ENCODE peak calls at places on chromosomes 11 and 22, in seven cellular contexts. One of them, this sample, is unnamed.

GRCh38 chr11:32435947-32436750 is 810 bp upstream of the WT1 start:
- DNase-seq in heart right ventricle: peak
- DNase-seq in ascending aorta: no peak
- DNase-seq in psoas muscle: no peak
- DNase-seq in choroid plexus epithelial cell: no peak
- DNase-seq in glutamatergic neuron: no peak
- DNase-seq in AG09309: no peak
- DNase-seq in this sample: no peak

GRCh38 chr22:23760056-23760455 is 2.7 kb upstream of the C22orf15 start:
- DNase-seq in glutamatergic neuron: no peak
- DNase-seq in heart right ventricle: no peak
- DNase-seq in psoas muscle: no peak
- DNase-seq in AG09309: no peak
- DNase-seq in ascending aorta: no peak
- DNase-seq in choroid plexus epithelial cell: no peak
- DNase-seq in this sample: no peak

GRCh38 chr11:48024635-48025071 is 44.3 kb downstream of the PTPRJ start:
- DNase-seq in psoas muscle: peak
- DNase-seq in glutamatergic neuron: no peak
- DNase-seq in choroid plexus epithelial cell: no peak
- DNase-seq in heart right ventricle: no peak
- DNase-seq in ascending aorta: no peak
- DNase-seq in AG09309: no peak
- DNase-seq in this sample: no peak

GRCh38 chr11:5488798-5489399 is 414 bp downstream of the OR52D1 start:
- DNase-seq in ascending aorta: no peak
- DNase-seq in psoas muscle: no peak
- DNase-seq in glutamatergic neuron: no peak
- DNase-seq in choroid plexus epithelial cell: no peak
- DNase-seq in heart right ventricle: no peak
- DNase-seq in AG09309: no peak
- DNase-seq in this sample: no peak

GRCh38 chr22:48345631-48346030 is 1482.0 kb downstream of the BRD1 start:
- DNase-seq in heart right ventricle: no peak
- DNase-seq in psoas muscle: peak
- DNase-seq in AG09309: no peak
- DNase-seq in ascending aorta: no peak
- DNase-seq in glutamatergic neuron: no peak
- DNase-seq in choroid plexus epithelial cell: no peak
- DNase-seq in this sample: no peak

GRCh38 chr11:112999518-112999917 is 38.3 kb downstream of the NCAM1 start:
- DNase-seq in heart right ventricle: no peak
- DNase-seq in psoas muscle: no peak
- DNase-seq in ascending aorta: no peak
- DNase-seq in AG09309: no peak
- DNase-seq in choroid plexus epithelial cell: no peak
- DNase-seq in glutamatergic neuron: peak
- DNase-seq in this sample: no peak

GRCh38 chr22:32311551-32312071 is 46.1 kb upstream of the RFPL3 start:
- DNase-seq in heart right ventricle: no peak
- DNase-seq in ascending aorta: no peak
- DNase-seq in psoas muscle: no peak
- DNase-seq in AG09309: no peak
- DNase-seq in choroid plexus epithelial cell: peak
- DNase-seq in glutamatergic neuron: peak
- DNase-seq in this sample: no peak

GRCh38 chr22:29798801-29799200 is 31.6 kb downstream of the UQCR10 start:
- DNase-seq in AG09309: no peak
- DNase-seq in choroid plexus epithelial cell: no peak
- DNase-seq in psoas muscle: peak
- DNase-seq in heart right ventricle: no peak
- DNase-seq in glutamatergic neuron: no peak
- DNase-seq in ascending aorta: no peak
- DNase-seq in this sample: no peak

GRCh38 chr11:7278314-7278917 is 26.7 kb downstream of the SYT9 start:
- DNase-seq in heart right ventricle: no peak
- DNase-seq in AG09309: peak
- DNase-seq in psoas muscle: no peak
- DNase-seq in choroid plexus epithelial cell: peak
- DNase-seq in glutamatergic neuron: peak
- DNase-seq in ascending aorta: no peak
- DNase-seq in this sample: no peak

GRCh38 chr11:27084407-27084985 is 43.9 kb downstream of the BBOX1 start:
- DNase-seq in choroid plexus epithelial cell: peak
- DNase-seq in ascending aorta: no peak
- DNase-seq in heart right ventricle: no peak
- DNase-seq in glutamatergic neuron: no peak
- DNase-seq in AG09309: peak
- DNase-seq in psoas muscle: no peak
- DNase-seq in this sample: peak

GRCh38 chr11:131146817-131147490 is 223.5 kb upstream of the NTM start:
- DNase-seq in choroid plexus epithelial cell: no peak
- DNase-seq in AG09309: no peak
- DNase-seq in ascending aorta: no peak
- DNase-seq in heart right ventricle: no peak
- DNase-seq in psoas muscle: no peak
- DNase-seq in glutamatergic neuron: no peak
- DNase-seq in this sample: no peak

GRCh38 chr11:130518164-130518563 is 69.7 kb downstream of the ADAMTS15 start:
- DNase-seq in psoas muscle: no peak
- DNase-seq in ascending aorta: no peak
- DNase-seq in heart right ventricle: no peak
- DNase-seq in AG09309: no peak
- DNase-seq in choroid plexus epithelial cell: no peak
- DNase-seq in glutamatergic neuron: no peak
- DNase-seq in this sample: no peak

GRCh38 chr11:112795142-112795815 is 165.9 kb upstream of the NCAM1 start:
- DNase-seq in heart right ventricle: no peak
- DNase-seq in choroid plexus epithelial cell: peak
- DNase-seq in ascending aorta: no peak
- DNase-seq in glutamatergic neuron: peak
- DNase-seq in psoas muscle: peak
- DNase-seq in AG09309: no peak
- DNase-seq in this sample: no peak

GRCh38 chr11:128544625-128545024 is 42.7 kb downstream of the ETS1 start:
- DNase-seq in ascending aorta: no peak
- DNase-seq in psoas muscle: no peak
- DNase-seq in heart right ventricle: no peak
- DNase-seq in AG09309: no peak
- DNase-seq in glutamatergic neuron: no peak
- DNase-seq in choroid plexus epithelial cell: peak
- DNase-seq in this sample: no peak

GRCh38 chr22:44668190-44668885 is 33.7 kb upstream of the PRR5 start:
- DNase-seq in heart right ventricle: no peak
- DNase-seq in choroid plexus epithelial cell: no peak
- DNase-seq in AG09309: no peak
- DNase-seq in ascending aorta: no peak
- DNase-seq in glutamatergic neuron: no peak
- DNase-seq in psoas muscle: peak
- DNase-seq in this sample: no peak

GRCh38 chr22:44668886-44669724 is 32.9 kb upstream of the PRR5 start:
- DNase-seq in glutamatergic neuron: no peak
- DNase-seq in ascending aorta: no peak
- DNase-seq in heart right ventricle: no peak
- DNase-seq in psoas muscle: peak
- DNase-seq in AG09309: no peak
- DNase-seq in choroid plexus epithelial cell: no peak
- DNase-seq in this sample: no peak

GRCh38 chr22:44667829-44668189 is 34.2 kb upstream of the PRR5 start:
- DNase-seq in glutamatergic neuron: no peak
- DNase-seq in heart right ventricle: no peak
- DNase-seq in ascending aorta: no peak
- DNase-seq in choroid plexus epithelial cell: no peak
- DNase-seq in AG09309: no peak
- DNase-seq in psoas muscle: peak
- DNase-seq in this sample: no peak

GRCh38 chr22:44670220-44670983 is 31.6 kb upstream of the PRR5 start:
- DNase-seq in heart right ventricle: no peak
- DNase-seq in psoas muscle: peak
- DNase-seq in choroid plexus epithelial cell: no peak
- DNase-seq in glutamatergic neuron: no peak
- DNase-seq in ascending aorta: no peak
- DNase-seq in AG09309: no peak
- DNase-seq in this sample: no peak

DNA sequence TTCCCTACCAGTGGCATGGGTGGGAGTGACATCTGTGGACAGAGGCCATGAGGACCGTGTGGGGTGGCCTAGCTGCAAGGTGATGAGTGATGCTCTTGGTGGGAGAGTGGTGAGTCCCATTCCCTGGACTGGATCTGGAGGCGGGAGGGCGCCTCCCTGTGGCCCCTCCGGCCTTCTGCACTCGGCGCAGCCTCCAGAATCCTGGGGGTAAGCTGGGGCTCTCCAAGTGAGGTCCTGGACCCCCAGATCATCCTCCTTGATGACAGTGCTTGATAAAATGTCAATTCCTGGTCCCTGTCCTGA is 32.3 kb upstream of the PRR5 start:
- DNase-seq in choroid plexus epithelial cell: peak
- DNase-seq in heart right ventricle: no peak
- DNase-seq in ascending aorta: no peak
- DNase-seq in psoas muscle: peak
- DNase-seq in glutamatergic neuron: no peak
- DNase-seq in AG09309: no peak
- DNase-seq in this sample: no peak
- TF ChIP-seq CTCF in choroid plexus epithelial cell: peak
- TF ChIP-seq CTCF in heart right ventricle: peak
- TF ChIP-seq CTCF in ascending aorta: no peak
- TF ChIP-seq CTCF in psoas muscle: no peak
- TF ChIP-seq CTCF in glutamatergic neuron: peak
- TF ChIP-seq CTCF in AG09309: peak
- TF ChIP-seq CTCF in this sample: peak

DNA sequence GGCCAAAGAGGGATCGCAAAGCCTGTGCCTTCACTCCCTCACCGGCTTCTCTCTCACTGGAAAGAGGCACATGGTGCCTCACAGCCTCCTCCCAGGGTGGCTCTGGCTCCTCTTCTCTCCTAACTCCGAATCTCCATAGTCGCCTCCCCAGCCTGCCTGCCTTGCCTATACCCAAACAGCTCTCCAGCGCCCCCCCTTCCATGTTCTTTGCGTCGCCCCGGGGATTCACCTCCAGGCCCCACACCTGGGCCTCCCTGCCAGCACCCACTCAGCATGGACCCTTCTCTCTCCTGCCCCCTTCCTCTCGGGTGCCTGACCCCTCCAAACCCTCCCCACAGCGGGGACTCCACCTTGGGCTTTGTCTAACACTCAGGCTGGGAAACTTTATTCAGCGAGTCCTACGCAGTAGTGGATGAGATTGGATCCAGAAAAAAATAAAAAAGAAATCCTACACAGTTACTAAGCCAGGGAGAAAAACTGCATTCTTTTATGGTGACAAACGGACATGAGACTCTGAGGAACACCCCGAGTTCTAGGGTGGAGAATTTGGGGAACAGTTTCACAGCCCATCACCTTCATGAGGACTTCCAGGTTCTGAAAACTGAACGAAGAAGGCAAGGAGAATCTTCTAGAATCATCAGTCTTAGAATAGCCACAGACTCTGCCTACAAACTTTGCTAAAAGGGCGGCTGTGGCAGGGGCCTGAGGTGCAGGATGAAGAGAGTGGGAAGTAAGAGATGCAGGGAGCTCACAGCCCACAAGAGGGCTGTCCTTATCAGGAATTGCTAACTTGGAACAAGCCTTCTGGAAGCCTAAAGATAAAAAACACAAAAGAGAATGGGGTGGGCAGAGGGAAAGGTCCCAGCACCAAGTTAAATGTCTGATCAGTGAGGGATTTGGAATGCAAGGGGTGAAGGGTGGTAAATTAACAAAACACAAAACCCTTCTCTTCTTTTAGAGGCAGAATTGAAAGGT is 5.3 kb downstream of the PPM1F start:
- DNase-seq in AG09309: no peak
- DNase-seq in choroid plexus epithelial cell: peak
- DNase-seq in ascending aorta: no peak
- DNase-seq in glutamatergic neuron: no peak
- DNase-seq in heart right ventricle: no peak
- DNase-seq in psoas muscle: no peak
- DNase-seq in this sample: no peak
- TF ChIP-seq CTCF in AG09309: peak
- TF ChIP-seq CTCF in choroid plexus epithelial cell: peak
- TF ChIP-seq CTCF in ascending aorta: no peak
- TF ChIP-seq CTCF in glutamatergic neuron: peak
- TF ChIP-seq CTCF in heart right ventricle: peak
- TF ChIP-seq CTCF in psoas muscle: peak
- TF ChIP-seq CTCF in this sample: peak

GRCh38 chr11:62061356-62062222 is 62.2 kb upstream of the INCENP start:
- DNase-seq in ascending aorta: no peak
- DNase-seq in heart right ventricle: no peak
- DNase-seq in choroid plexus epithelial cell: no peak
- DNase-seq in psoas muscle: no peak
- DNase-seq in glutamatergic neuron: no peak
- DNase-seq in AG09309: no peak
- DNase-seq in this sample: no peak
- TF ChIP-seq CTCF in ascending aorta: no peak
- TF ChIP-seq CTCF in heart right ventricle: no peak
- TF ChIP-seq CTCF in choroid plexus epithelial cell: no peak
- TF ChIP-seq CTCF in psoas muscle: no peak
- TF ChIP-seq CTCF in glutamatergic neuron: no peak
- TF ChIP-seq CTCF in AG09309: no peak
- TF ChIP-seq CTCF in this sample: no peak

GRCh38 chr11:119099707-119100106 is 1.9 kb downstream of the DPAGT1 start:
- DNase-seq in glutamatergic neuron: no peak
- DNase-seq in choroid plexus epithelial cell: no peak
- DNase-seq in heart right ventricle: no peak
- DNase-seq in ascending aorta: no peak
- DNase-seq in psoas muscle: no peak
- DNase-seq in AG09309: no peak
- DNase-seq in this sample: no peak

GRCh38 chr11:119100246-119100959 is 1.2 kb downstream of the DPAGT1 start:
- DNase-seq in AG09309: no peak
- DNase-seq in glutamatergic neuron: no peak
- DNase-seq in psoas muscle: no peak
- DNase-seq in choroid plexus epithelial cell: peak
- DNase-seq in ascending aorta: no peak
- DNase-seq in heart right ventricle: no peak
- DNase-seq in this sample: no peak

GRCh38 chr11:119101759-119102423 is at the start of gene DPAGT1:
- DNase-seq in AG09309: peak
- DNase-seq in heart right ventricle: peak
- DNase-seq in psoas muscle: peak
- DNase-seq in ascending aorta: peak
- DNase-seq in choroid plexus epithelial cell: peak
- DNase-seq in glutamatergic neuron: peak
- DNase-seq in this sample: peak

GRCh38 chr11:119100960-119101349 is 698 bp downstream of the DPAGT1 start:
- DNase-seq in psoas muscle: no peak
- DNase-seq in ascending aorta: no peak
- DNase-seq in AG09309: no peak
- DNase-seq in choroid plexus epithelial cell: no peak
- DNase-seq in glutamatergic neuron: no peak
- DNase-seq in heart right ventricle: no peak
- DNase-seq in this sample: no peak

DNA sequence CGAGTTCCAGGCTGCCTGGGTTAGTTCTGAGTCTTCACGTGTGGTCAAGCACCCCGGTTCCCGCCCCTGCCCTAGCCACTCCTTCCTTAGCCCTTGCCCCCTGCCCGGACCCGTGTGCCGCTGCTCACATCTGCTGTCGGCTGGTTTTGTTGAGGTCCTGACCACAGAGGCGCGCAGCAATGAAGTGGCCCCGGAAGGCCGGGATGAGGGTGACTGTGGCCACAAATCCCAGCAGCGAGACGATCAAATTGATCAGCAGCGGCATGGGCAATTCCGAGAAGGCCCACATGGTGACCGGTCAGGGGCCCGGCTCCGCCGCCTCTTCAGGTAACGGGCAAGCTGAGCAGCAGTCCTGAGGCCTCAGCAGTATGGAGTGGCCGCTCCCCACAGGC is 290 bp downstream of the DPAGT1 start:
- DNase-seq in AG09309: no peak
- DNase-seq in heart right ventricle: peak
- DNase-seq in choroid plexus epithelial cell: no peak
- DNase-seq in psoas muscle: no peak
- DNase-seq in ascending aorta: no peak
- DNase-seq in glutamatergic neuron: no peak
- DNase-seq in this sample: no peak
- TF ChIP-seq CTCF in AG09309: no peak
- TF ChIP-seq CTCF in heart right ventricle: no peak
- TF ChIP-seq CTCF in choroid plexus epithelial cell: no peak
- TF ChIP-seq CTCF in psoas muscle: peak
- TF ChIP-seq CTCF in ascending aorta: peak
- TF ChIP-seq CTCF in glutamatergic neuron: no peak
- TF ChIP-seq CTCF in this sample: no peak